ENCODE peak calls at places on chromosome 18, in nine cellular contexts. One of them, this sample, is unnamed.

GRCh38 chr18:76981388-76981968 is 151.1 kb downstream of the MBP start:
- DNase-seq in frontal cortex: no peak
- DNase-seq in amygdala: no peak
- DNase-seq in renal cortical epithelial cell: no peak
- DNase-seq in keratinocyte: no peak
- DNase-seq in activated T-cell treated with anti-CD3 and anti-CD28 coated beads for 1 hour: no peak
- DNase-seq in NCI-H2029: no peak
- DNase-seq in activated effector memory CD4-positive, alpha-beta T cell treated with Interleukin-2 at 50 U/mL for 16 hours: no peak
- DNase-seq in Caco-2: no peak
- DNase-seq in this sample: no peak

GRCh38 chr18:2529154-2529553 is 42.2 kb downstream of the METTL4 start:
- DNase-seq in frontal cortex: no peak
- DNase-seq in amygdala: no peak
- DNase-seq in renal cortical epithelial cell: peak; percentile 72
- DNase-seq in keratinocyte: no peak
- DNase-seq in activated T-cell treated with anti-CD3 and anti-CD28 coated beads for 1 hour: no peak
- DNase-seq in NCI-H2029: no peak
- DNase-seq in activated effector memory CD4-positive, alpha-beta T cell treated with Interleukin-2 at 50 U/mL for 16 hours: no peak
- DNase-seq in Caco-2: no peak
- DNase-seq in this sample: no peak

GRCh38 chr18:72634500-72634899 is 90.4 kb upstream of the CBLN2 start:
- DNase-seq in frontal cortex: no peak
- DNase-seq in amygdala: no peak
- DNase-seq in renal cortical epithelial cell: no peak
- DNase-seq in keratinocyte: no peak
- DNase-seq in activated T-cell treated with anti-CD3 and anti-CD28 coated beads for 1 hour: no peak
- DNase-seq in NCI-H2029: no peak
- DNase-seq in activated effector memory CD4-positive, alpha-beta T cell treated with Interleukin-2 at 50 U/mL for 16 hours: no peak
- DNase-seq in Caco-2: no peak
- DNase-seq in this sample: no peak

GRCh38 chr18:48788378-48788777 is 162.4 kb downstream of the SMAD7 start:
- DNase-seq in frontal cortex: no peak
- DNase-seq in amygdala: no peak
- DNase-seq in renal cortical epithelial cell: no peak
- DNase-seq in keratinocyte: no peak
- DNase-seq in activated T-cell treated with anti-CD3 and anti-CD28 coated beads for 1 hour: no peak
- DNase-seq in NCI-H2029: no peak
- DNase-seq in activated effector memory CD4-positive, alpha-beta T cell treated with Interleukin-2 at 50 U/mL for 16 hours: no peak
- DNase-seq in Caco-2: no peak
- DNase-seq in this sample: no peak

GRCh38 chr18:48059363-48060109 is 129.1 kb upstream of the SMAD2 start:
- DNase-seq in frontal cortex: peak; percentile 28
- DNase-seq in amygdala: no peak
- DNase-seq in renal cortical epithelial cell: peak; percentile 40
- DNase-seq in keratinocyte: no peak
- DNase-seq in activated T-cell treated with anti-CD3 and anti-CD28 coated beads for 1 hour: no peak
- DNase-seq in NCI-H2029: no peak
- DNase-seq in activated effector memory CD4-positive, alpha-beta T cell treated with Interleukin-2 at 50 U/mL for 16 hours: no peak
- DNase-seq in Caco-2: no peak
- DNase-seq in this sample: no peak

GRCh38 chr18:32511147-32511546 is 40.5 kb upstream of the GAREM1 start:
- DNase-seq in frontal cortex: no peak
- DNase-seq in amygdala: no peak
- DNase-seq in renal cortical epithelial cell: no peak
- DNase-seq in keratinocyte: no peak
- DNase-seq in activated T-cell treated with anti-CD3 and anti-CD28 coated beads for 1 hour: no peak
- DNase-seq in NCI-H2029: no peak
- DNase-seq in activated effector memory CD4-positive, alpha-beta T cell treated with Interleukin-2 at 50 U/mL for 16 hours: no peak
- DNase-seq in Caco-2: no peak
- DNase-seq in this sample: no peak

GRCh38 chr18:24321071-24321470 is 76.6 kb downstream of the OSBPL1A start:
- DNase-seq in frontal cortex: no peak
- DNase-seq in amygdala: no peak
- DNase-seq in renal cortical epithelial cell: peak; percentile 7
- DNase-seq in keratinocyte: no peak
- DNase-seq in activated T-cell treated with anti-CD3 and anti-CD28 coated beads for 1 hour: no peak
- DNase-seq in NCI-H2029: no peak
- DNase-seq in activated effector memory CD4-positive, alpha-beta T cell treated with Interleukin-2 at 50 U/mL for 16 hours: no peak
- DNase-seq in Caco-2: no peak
- DNase-seq in this sample: no peak

GRCh38 chr18:79574938-79575525 is 104.6 kb upstream of the CTDP1 start:
- DNase-seq in frontal cortex: no peak
- DNase-seq in amygdala: no peak
- DNase-seq in renal cortical epithelial cell: no peak
- DNase-seq in keratinocyte: no peak
- DNase-seq in activated T-cell treated with anti-CD3 and anti-CD28 coated beads for 1 hour: no peak
- DNase-seq in NCI-H2029: no peak
- DNase-seq in activated effector memory CD4-positive, alpha-beta T cell treated with Interleukin-2 at 50 U/mL for 16 hours: no peak
- DNase-seq in Caco-2: no peak
- DNase-seq in this sample: no peak

GRCh38 chr18:9926223-9926894 is 12.5 kb downstream of the VAPA start:
- DNase-seq in frontal cortex: no peak
- DNase-seq in amygdala: no peak
- DNase-seq in renal cortical epithelial cell: peak; percentile 46
- DNase-seq in keratinocyte: no peak
- DNase-seq in activated T-cell treated with anti-CD3 and anti-CD28 coated beads for 1 hour: no peak
- DNase-seq in NCI-H2029: no peak
- DNase-seq in activated effector memory CD4-positive, alpha-beta T cell treated with Interleukin-2 at 50 U/mL for 16 hours: no peak
- DNase-seq in Caco-2: peak; percentile 7
- DNase-seq in this sample: peak; percentile 9

GRCh38 chr18:34738173-34738894 is 28.2 kb downstream of the DTNA start:
- DNase-seq in frontal cortex: no peak
- DNase-seq in amygdala: no peak
- DNase-seq in renal cortical epithelial cell: peak; percentile 66
- DNase-seq in keratinocyte: peak; percentile 7
- DNase-seq in activated T-cell treated with anti-CD3 and anti-CD28 coated beads for 1 hour: no peak
- DNase-seq in NCI-H2029: no peak
- DNase-seq in activated effector memory CD4-positive, alpha-beta T cell treated with Interleukin-2 at 50 U/mL for 16 hours: no peak
- DNase-seq in Caco-2: peak; percentile 37
- DNase-seq in this sample: no peak

GRCh38 chr18:3126457-3127097 is 93.2 kb downstream of the MYOM1 start:
- DNase-seq in frontal cortex: no peak
- DNase-seq in amygdala: no peak
- DNase-seq in renal cortical epithelial cell: no peak
- DNase-seq in keratinocyte: no peak
- DNase-seq in activated T-cell treated with anti-CD3 and anti-CD28 coated beads for 1 hour: no peak
- DNase-seq in NCI-H2029: no peak
- DNase-seq in activated effector memory CD4-positive, alpha-beta T cell treated with Interleukin-2 at 50 U/mL for 16 hours: no peak
- DNase-seq in Caco-2: no peak
- DNase-seq in this sample: no peak

GRCh38 chr18:39825485-39825884 is 2129.5 kb upstream of the PIK3C3 start:
- DNase-seq in frontal cortex: no peak
- DNase-seq in amygdala: no peak
- DNase-seq in renal cortical epithelial cell: peak; percentile 56
- DNase-seq in keratinocyte: no peak
- DNase-seq in activated T-cell treated with anti-CD3 and anti-CD28 coated beads for 1 hour: no peak
- DNase-seq in NCI-H2029: no peak
- DNase-seq in activated effector memory CD4-positive, alpha-beta T cell treated with Interleukin-2 at 50 U/mL for 16 hours: no peak
- DNase-seq in Caco-2: no peak
- DNase-seq in this sample: no peak

GRCh38 chr18:8097399-8097798 is 511.8 kb upstream of the RAB12 start:
- DNase-seq in frontal cortex: no peak
- DNase-seq in amygdala: no peak
- DNase-seq in renal cortical epithelial cell: no peak
- DNase-seq in keratinocyte: no peak
- DNase-seq in activated T-cell treated with anti-CD3 and anti-CD28 coated beads for 1 hour: no peak
- DNase-seq in NCI-H2029: no peak
- DNase-seq in activated effector memory CD4-positive, alpha-beta T cell treated with Interleukin-2 at 50 U/mL for 16 hours: no peak
- DNase-seq in Caco-2: no peak
- DNase-seq in this sample: no peak

This sample was measured in SK-MEL-5.